ENCODE peak calls at places on chromosomes 13 and 19, in eight cellular contexts. One of them, this sample, is unnamed.

GRCh38 chr13:97716746-97717145 is 236.7 kb upstream of the IPO5 start:
- DNase-seq in T-helper 1 cell: no peak
- DNase-seq in stimulated activated CD4-positive, alpha-beta T cell treated with anti-CD3 and anti-CD28 coated beads, Interleukin-4, amount 100 ng/mL, for 48 hours: no peak
- DNase-seq in NCI-H1105 treated with DMSO at 0.1 percent for 48 hours: no peak
- DNase-seq in stimulated activated CD8-positive, alpha-beta memory T cell treated with anti-CD3 and anti-CD28 coated beads, Interleukin-7, amount 100 ng/mL, for 24 hours: no peak
- DNase-seq in psoas muscle: no peak
- DNase-seq in NCI-H1417: no peak
- DNase-seq in endothelial cell: no peak
- DNase-seq in this sample: no peak

GRCh38 chr13:114008964-114009589 is 35.2 kb upstream of the C13orf46 start:
- DNase-seq in T-helper 1 cell: no peak
- DNase-seq in stimulated activated CD4-positive, alpha-beta T cell treated with anti-CD3 and anti-CD28 coated beads, Interleukin-4, amount 100 ng/mL, for 48 hours: no peak
- DNase-seq in NCI-H1105 treated with DMSO at 0.1 percent for 48 hours: no peak
- DNase-seq in stimulated activated CD8-positive, alpha-beta memory T cell treated with anti-CD3 and anti-CD28 coated beads, Interleukin-7, amount 100 ng/mL, for 24 hours: no peak
- DNase-seq in psoas muscle: peak
- DNase-seq in NCI-H1417: no peak
- DNase-seq in endothelial cell: no peak
- DNase-seq in this sample: peak

GRCh38 chr19:48968813-48969218 is 3.7 kb downstream of the FTL start:
- DNase-seq in T-helper 1 cell: no peak
- DNase-seq in stimulated activated CD4-positive, alpha-beta T cell treated with anti-CD3 and anti-CD28 coated beads, Interleukin-4, amount 100 ng/mL, for 48 hours: no peak
- DNase-seq in NCI-H1105 treated with DMSO at 0.1 percent for 48 hours: no peak
- DNase-seq in stimulated activated CD8-positive, alpha-beta memory T cell treated with anti-CD3 and anti-CD28 coated beads, Interleukin-7, amount 100 ng/mL, for 24 hours: no peak
- DNase-seq in psoas muscle: no peak
- DNase-seq in NCI-H1417: no peak
- DNase-seq in endothelial cell: no peak
- DNase-seq in this sample: no peak

GRCh38 chr13:92573467-92574057 is 653.0 kb upstream of the GPC6 start:
- DNase-seq in T-helper 1 cell: no peak
- DNase-seq in stimulated activated CD4-positive, alpha-beta T cell treated with anti-CD3 and anti-CD28 coated beads, Interleukin-4, amount 100 ng/mL, for 48 hours: no peak
- DNase-seq in NCI-H1105 treated with DMSO at 0.1 percent for 48 hours: no peak
- DNase-seq in stimulated activated CD8-positive, alpha-beta memory T cell treated with anti-CD3 and anti-CD28 coated beads, Interleukin-7, amount 100 ng/mL, for 24 hours: no peak
- DNase-seq in psoas muscle: no peak
- DNase-seq in NCI-H1417: no peak
- DNase-seq in endothelial cell: peak
- DNase-seq in this sample: no peak

GRCh38 chr13:39688699-39689405 is 33.4 kb downstream of the COG6 start:
- DNase-seq in T-helper 1 cell: peak
- DNase-seq in stimulated activated CD4-positive, alpha-beta T cell treated with anti-CD3 and anti-CD28 coated beads, Interleukin-4, amount 100 ng/mL, for 48 hours: no peak
- DNase-seq in NCI-H1105 treated with DMSO at 0.1 percent for 48 hours: no peak
- DNase-seq in stimulated activated CD8-positive, alpha-beta memory T cell treated with anti-CD3 and anti-CD28 coated beads, Interleukin-7, amount 100 ng/mL, for 24 hours: no peak
- DNase-seq in psoas muscle: no peak
- DNase-seq in NCI-H1417: no peak
- DNase-seq in endothelial cell: no peak
- DNase-seq in this sample: no peak

GRCh38 chr13:110008816-110009215 is 222.4 kb upstream of the IRS2 start:
- DNase-seq in T-helper 1 cell: no peak
- DNase-seq in stimulated activated CD4-positive, alpha-beta T cell treated with anti-CD3 and anti-CD28 coated beads, Interleukin-4, amount 100 ng/mL, for 48 hours: no peak
- DNase-seq in NCI-H1105 treated with DMSO at 0.1 percent for 48 hours: no peak
- DNase-seq in stimulated activated CD8-positive, alpha-beta memory T cell treated with anti-CD3 and anti-CD28 coated beads, Interleukin-7, amount 100 ng/mL, for 24 hours: no peak
- DNase-seq in psoas muscle: no peak
- DNase-seq in NCI-H1417: no peak
- DNase-seq in endothelial cell: no peak
- DNase-seq in this sample: no peak

GRCh38 chr13:65917731-65918130 is 1312.4 kb downstream of the PCDH9 start:
- DNase-seq in T-helper 1 cell: no peak
- DNase-seq in stimulated activated CD4-positive, alpha-beta T cell treated with anti-CD3 and anti-CD28 coated beads, Interleukin-4, amount 100 ng/mL, for 48 hours: no peak
- DNase-seq in NCI-H1105 treated with DMSO at 0.1 percent for 48 hours: no peak
- DNase-seq in stimulated activated CD8-positive, alpha-beta memory T cell treated with anti-CD3 and anti-CD28 coated beads, Interleukin-7, amount 100 ng/mL, for 24 hours: no peak
- DNase-seq in psoas muscle: no peak
- DNase-seq in NCI-H1417: no peak
- DNase-seq in endothelial cell: no peak
- DNase-seq in this sample: no peak

GRCh38 chr13:23767806-23768205 is 121.4 kb downstream of the MIPEP start:
- DNase-seq in T-helper 1 cell: no peak
- DNase-seq in stimulated activated CD4-positive, alpha-beta T cell treated with anti-CD3 and anti-CD28 coated beads, Interleukin-4, amount 100 ng/mL, for 48 hours: no peak
- DNase-seq in NCI-H1105 treated with DMSO at 0.1 percent for 48 hours: no peak
- DNase-seq in stimulated activated CD8-positive, alpha-beta memory T cell treated with anti-CD3 and anti-CD28 coated beads, Interleukin-7, amount 100 ng/mL, for 24 hours: no peak
- DNase-seq in psoas muscle: no peak
- DNase-seq in NCI-H1417: no peak
- DNase-seq in endothelial cell: no peak
- DNase-seq in this sample: no peak

GRCh38 chr13:41311607-41312500 is 787 bp downstream of the NAA16 start:
- DNase-seq in T-helper 1 cell: peak
- DNase-seq in stimulated activated CD4-positive, alpha-beta T cell treated with anti-CD3 and anti-CD28 coated beads, Interleukin-4, amount 100 ng/mL, for 48 hours: peak
- DNase-seq in NCI-H1105 treated with DMSO at 0.1 percent for 48 hours: peak
- DNase-seq in stimulated activated CD8-positive, alpha-beta memory T cell treated with anti-CD3 and anti-CD28 coated beads, Interleukin-7, amount 100 ng/mL, for 24 hours: peak
- DNase-seq in psoas muscle: peak
- DNase-seq in NCI-H1417: peak
- DNase-seq in endothelial cell: peak
- DNase-seq in this sample: peak